ENCODE peak calls at places on chromosomes 4 and X, in six cellular contexts. M, W, K, F, J and Q are unnamed samples.

GRCh38 chrX:20606831-20607230 is 340.1 kb upstream of the RPS6KA3 start:
- DNase-seq in J (no peak), F (no peak), K (no peak), W (no peak), M (no peak), Q (no peak)

GRCh38 chrX:10112510-10112909 is 44.3 kb upstream of the CLCN4 start:
- DNase-seq in J (peak), M (no peak), K (no peak), F (no peak), W (no peak), Q (no peak)

GRCh38 chr4:138538743-138539142 is 296.6 kb upstream of the SLC7A11 start:
- DNase-seq in W (no peak), F (no peak), J (no peak), M (no peak), K (no peak), Q (no peak)

GRCh38 chrX:50638123-50638522 is 167.5 kb upstream of the DGKK start:
- DNase-seq in M (no peak), F (no peak), K (no peak), W (no peak), J (no peak), Q (peak)

GRCh38 chr4:13876151-13876550 is 248.6 kb upstream of the BOD1L1 start:
- DNase-seq in J (no peak), W (no peak), K (no peak), M (no peak), F (no peak), Q (no peak)

GRCh38 chr4:55308071-55308470 is 38.0 kb upstream of the SRD5A3 start:
- DNase-seq in W (no peak), F (no peak), K (no peak), M (no peak), J (no peak), Q (no peak)

GRCh38 chrX:82677281-82677680 is 830.8 kb upstream of the POU3F4 start:
- DNase-seq in M (no peak), W (no peak), J (no peak), K (no peak), F (no peak), Q (no peak)

GRCh38 chrX:27309406-27309805 is 153.7 kb downstream of the PPP4R3C start:
- DNase-seq in J (no peak), M (no peak), W (no peak), K (no peak), F (no peak), Q (peak)

GRCh38 chr4:177759714-177760113 is 317.5 kb upstream of the AGA start:
- DNase-seq in F (no peak), K (no peak), J (no peak), W (no peak), M (no peak), Q (no peak)

GRCh38 chrX:87516716-87517115 is 886 bp upstream of the KLHL4 start:
- DNase-seq in J (no peak), K (no peak), M (peak), W (no peak), F (no peak), Q (peak)

GRCh38 chr4:22987861-22988260 is 295.1 kb downstream of the GBA3 start:
- DNase-seq in J (no peak), F (no peak), K (no peak), M (peak), W (no peak), Q (no peak)

GRCh38 chr4:56787380-56787779 is 34.1 kb downstream of the SPINK2 start:
- DNase-seq in F (peak), J (no peak), W (no peak), K (no peak), M (no peak), Q (no peak)

GRCh38 chrX:74458738-74459137 is 37.4 kb downstream of the SLC16A2 start:
- DNase-seq in F (no peak), K (peak), J (no peak), M (peak), W (no peak), Q (peak)

GRCh38 chrX:123450217-123450616 is 266.1 kb downstream of the GRIA3 start:
- DNase-seq in F (peak), J (no peak), W (peak), M (peak), K (peak), Q (peak)

GRCh38 chr4:53706422-53707032 is 115.2 kb upstream of the LNX1 start:
- DNase-seq in W (peak), F (peak), M (peak), K (peak), J (peak), Q (peak)

GRCh38 chrX:41334866-41335589 is 1.1 kb downstream of the DDX3X start:
- DNase-seq in F (peak), W (no peak), J (no peak), M (peak), K (peak), Q (peak)

GRCh38 chr4:172202480-172203076 is 389.4 kb downstream of the GALNTL6 start:
- DNase-seq in F (peak), M (peak), K (peak), W (peak), J (no peak), Q (peak)

GRCh38 chr4:107292979-107293378 is 256.9 kb upstream of the DKK2 start:
- DNase-seq in W (no peak), J (no peak), K (no peak), M (no peak), F (no peak), Q (no peak)

GRCh38 chrX:55524487-55524886 is 34.8 kb upstream of the USP51 start:
- DNase-seq in J (no peak), M (peak), F (peak), K (peak), W (peak), Q (no peak)

GRCh38 chrX:11109968-11110367 is 1.2 kb upstream of the HCCS start:
- DNase-seq in J (no peak), F (no peak), K (no peak), W (no peak), M (no peak), Q (no peak)

GRCh38 chrX:43881410-43882293 is 598 bp downstream of the MAOB start:
- DNase-seq in J (no peak), M (no peak), K (no peak), F (no peak), W (peak), Q (no peak)
- H3K4me3 ChIP-seq in J (no peak), M (no peak), K (no peak), F (no peak), W (peak), Q (no peak)

DNA sequence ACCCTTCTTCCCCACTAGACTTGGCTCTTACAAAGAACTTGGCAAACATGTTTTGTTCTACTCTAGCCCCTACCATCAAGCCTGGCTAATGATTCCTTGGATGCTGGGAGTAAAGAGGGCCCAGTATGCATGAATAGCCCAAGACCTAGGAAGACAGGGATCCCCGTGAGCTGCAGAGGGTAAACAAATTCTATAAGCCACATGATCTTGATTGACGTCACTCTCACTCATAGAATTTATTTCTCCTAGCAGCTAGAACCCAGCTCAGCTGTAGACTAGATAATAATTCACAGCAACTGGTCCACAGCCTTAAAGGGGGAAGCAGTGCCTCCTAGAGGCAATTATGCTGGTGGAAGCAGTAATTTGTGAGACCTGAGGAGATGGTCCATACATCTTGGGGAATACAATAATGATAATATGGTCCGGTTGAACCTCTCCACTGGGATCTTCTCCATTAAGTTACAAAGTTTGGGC is 16.1 kb upstream of the USO1 start:
- DNase-seq in M (peak), J (no peak), K (peak), W (peak), F (peak), Q (no peak)
- TF ChIP-seq MYC in M (no peak), J (no peak), K (no peak), W (no peak), F (no peak), Q (no peak)

GRCh38 chrX:109740076-109740809 is 7.2 kb upstream of the ACSL4 start:
- DNase-seq in F (peak), K (peak), J (no peak), M (peak), W (peak), Q (no peak)
- H3K4me3 ChIP-seq in F (no peak), K (no peak), J (no peak), M (no peak), W (peak), Q (no peak)

GRCh38 chr4:43842594-43842993 is 606.0 kb downstream of the KCTD8 start:
- DNase-seq in J (no peak), W (no peak), M (no peak), F (no peak), K (no peak), Q (no peak)
- TF ChIP-seq MYC in J (no peak), W (no peak), M (no peak), F (no peak), K (no peak), Q (no peak)